ENCODE peak calls at places on chromosomes 1 and 21, in ten cellular contexts. One of them, this sample, is unnamed.

GRCh38 chr21:44985441-44986401 is 45.9 kb downstream of the SLX9 start:
- DNase-seq in cardiac fibroblast: no peak
- DNase-seq in AG04449: no peak
- DNase-seq in left ventricle myocardium inferior: peak
- DNase-seq in nephron progenitor cell: no peak
- DNase-seq in colonic mucosa: no peak
- DNase-seq in AG09309: no peak
- DNase-seq in ovary: no peak
- DNase-seq in GM12878: no peak
- DNase-seq in cardiac muscle cell: no peak
- DNase-seq in this sample: no peak

GRCh38 chr1:20903452-20903851 is 116.3 kb upstream of the HP1BP3 start:
- DNase-seq in AG04449: no peak
- DNase-seq in GM12878: no peak
- DNase-seq in cardiac muscle cell: peak
- DNase-seq in cardiac fibroblast: peak
- DNase-seq in nephron progenitor cell: no peak
- DNase-seq in ovary: no peak
- DNase-seq in left ventricle myocardium inferior: no peak
- DNase-seq in AG09309: no peak
- DNase-seq in colonic mucosa: no peak
- DNase-seq in this sample: peak

GRCh38 chr1:31730336-31731048 is 26.7 kb upstream of the COL16A1 start:
- DNase-seq in ovary: no peak
- DNase-seq in cardiac fibroblast: no peak
- DNase-seq in cardiac muscle cell: no peak
- DNase-seq in nephron progenitor cell: no peak
- DNase-seq in AG09309: no peak
- DNase-seq in GM12878: no peak
- DNase-seq in colonic mucosa: no peak
- DNase-seq in left ventricle myocardium inferior: no peak
- DNase-seq in AG04449: no peak
- DNase-seq in this sample: no peak

GRCh38 chr1:234500269-234500668 is 21.3 kb upstream of the TARBP1 start:
- DNase-seq in cardiac muscle cell: no peak
- DNase-seq in AG09309: no peak
- DNase-seq in ovary: peak
- DNase-seq in left ventricle myocardium inferior: no peak
- DNase-seq in colonic mucosa: no peak
- DNase-seq in GM12878: no peak
- DNase-seq in cardiac fibroblast: peak
- DNase-seq in AG04449: no peak
- DNase-seq in nephron progenitor cell: no peak
- DNase-seq in this sample: no peak

GRCh38 chr1:225847610-225848009 is 34.6 kb downstream of the TMEM63A start:
- DNase-seq in nephron progenitor cell: no peak
- DNase-seq in cardiac fibroblast: no peak
- DNase-seq in left ventricle myocardium inferior: no peak
- DNase-seq in AG04449: no peak
- DNase-seq in colonic mucosa: peak
- DNase-seq in cardiac muscle cell: no peak
- DNase-seq in AG09309: no peak
- DNase-seq in GM12878: no peak
- DNase-seq in ovary: no peak
- DNase-seq in this sample: no peak

GRCh38 chr1:78370779-78371482 is 119.8 kb upstream of the PTGFR start:
- DNase-seq in cardiac muscle cell: peak
- DNase-seq in colonic mucosa: no peak
- DNase-seq in AG04449: no peak
- DNase-seq in GM12878: no peak
- DNase-seq in left ventricle myocardium inferior: no peak
- DNase-seq in ovary: no peak
- DNase-seq in nephron progenitor cell: no peak
- DNase-seq in AG09309: peak
- DNase-seq in cardiac fibroblast: peak
- DNase-seq in this sample: peak

GRCh38 chr1:202182040-202182877 is 11.3 kb upstream of the LGR6 start:
- DNase-seq in nephron progenitor cell: no peak
- DNase-seq in AG04449: no peak
- DNase-seq in GM12878: no peak
- DNase-seq in AG09309: no peak
- DNase-seq in cardiac muscle cell: no peak
- DNase-seq in colonic mucosa: no peak
- DNase-seq in ovary: no peak
- DNase-seq in cardiac fibroblast: no peak
- DNase-seq in left ventricle myocardium inferior: no peak
- DNase-seq in this sample: no peak

GRCh38 chr1:212621043-212621829 is 12.7 kb downstream of the ATF3 start:
- DNase-seq in AG09309: no peak
- DNase-seq in left ventricle myocardium inferior: no peak
- DNase-seq in ovary: no peak
- DNase-seq in nephron progenitor cell: no peak
- DNase-seq in cardiac muscle cell: no peak
- DNase-seq in GM12878: no peak
- DNase-seq in AG04449: no peak
- DNase-seq in colonic mucosa: no peak
- DNase-seq in cardiac fibroblast: no peak
- DNase-seq in this sample: no peak

GRCh38 chr1:8091691-8092090 is 65.6 kb upstream of the ERRFI1 start:
- DNase-seq in GM12878: no peak
- DNase-seq in nephron progenitor cell: no peak
- DNase-seq in AG09309: no peak
- DNase-seq in cardiac muscle cell: peak
- DNase-seq in ovary: no peak
- DNase-seq in AG04449: no peak
- DNase-seq in cardiac fibroblast: peak
- DNase-seq in left ventricle myocardium inferior: no peak
- DNase-seq in colonic mucosa: no peak
- DNase-seq in this sample: no peak

GRCh38 chr1:203274603-203275381 is 30.5 kb upstream of the BTG2 start:
- DNase-seq in AG04449: no peak
- DNase-seq in GM12878: no peak
- DNase-seq in colonic mucosa: peak
- DNase-seq in left ventricle myocardium inferior: no peak
- DNase-seq in AG09309: no peak
- DNase-seq in ovary: peak
- DNase-seq in cardiac muscle cell: no peak
- DNase-seq in nephron progenitor cell: no peak
- DNase-seq in cardiac fibroblast: peak
- DNase-seq in this sample: no peak

GRCh38 chr1:54275349-54275748 is 75.4 kb downstream of the MRPL37 start:
- DNase-seq in cardiac fibroblast: peak
- DNase-seq in cardiac muscle cell: peak
- DNase-seq in colonic mucosa: no peak
- DNase-seq in AG09309: no peak
- DNase-seq in left ventricle myocardium inferior: peak
- DNase-seq in nephron progenitor cell: no peak
- DNase-seq in ovary: peak
- DNase-seq in GM12878: no peak
- DNase-seq in AG04449: no peak
- DNase-seq in this sample: no peak
- TF ChIP-seq CTCF in cardiac fibroblast: peak
- TF ChIP-seq CTCF in cardiac muscle cell: peak
- TF ChIP-seq CTCF in colonic mucosa: no peak
- TF ChIP-seq CTCF in AG09309: no peak
- TF ChIP-seq CTCF in left ventricle myocardium inferior: peak
- TF ChIP-seq CTCF in nephron progenitor cell: no peak
- TF ChIP-seq CTCF in ovary: peak
- TF ChIP-seq CTCF in GM12878: no peak
- TF ChIP-seq CTCF in AG04449: peak
- TF ChIP-seq CTCF in this sample: no peak

DNA sequence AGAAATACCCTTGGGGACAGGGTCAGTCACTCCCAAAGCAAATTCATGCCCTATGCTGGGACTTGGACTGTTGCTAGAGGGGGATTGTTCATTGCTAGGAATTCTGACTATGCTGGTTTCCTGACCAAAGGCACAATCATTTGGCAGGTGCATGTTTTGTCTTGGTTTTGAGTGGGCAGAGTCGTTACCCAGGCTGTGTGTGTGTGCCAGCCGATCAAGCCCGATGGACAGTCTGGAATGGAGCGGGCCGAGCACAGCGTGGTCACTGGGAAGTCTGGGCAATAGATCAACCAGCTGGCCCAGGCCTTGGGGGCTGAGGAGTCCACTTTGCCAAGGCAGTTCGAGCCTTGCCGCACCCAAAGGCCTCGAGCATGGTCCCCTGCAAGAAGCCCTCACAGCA is 60.9 kb downstream of the HTR6 start:
- DNase-seq in AG04449: no peak
- DNase-seq in colonic mucosa: no peak
- DNase-seq in ovary: no peak
- DNase-seq in GM12878: no peak
- DNase-seq in cardiac fibroblast: no peak
- DNase-seq in nephron progenitor cell: no peak
- DNase-seq in AG09309: no peak
- DNase-seq in left ventricle myocardium inferior: no peak
- DNase-seq in cardiac muscle cell: no peak
- DNase-seq in this sample: no peak
- TF ChIP-seq CTCF in AG04449: no peak
- TF ChIP-seq CTCF in colonic mucosa: no peak
- TF ChIP-seq CTCF in ovary: no peak
- TF ChIP-seq CTCF in GM12878: no peak
- TF ChIP-seq CTCF in cardiac fibroblast: no peak
- TF ChIP-seq CTCF in nephron progenitor cell: no peak
- TF ChIP-seq CTCF in AG09309: no peak
- TF ChIP-seq CTCF in left ventricle myocardium inferior: no peak
- TF ChIP-seq CTCF in cardiac muscle cell: no peak
- TF ChIP-seq CTCF in this sample: no peak

GRCh38 chr1:153771841-153772593 is 3.2 kb upstream of the SLC27A3 start:
- DNase-seq in left ventricle myocardium inferior: no peak
- DNase-seq in cardiac fibroblast: no peak
- DNase-seq in cardiac muscle cell: no peak
- DNase-seq in nephron progenitor cell: peak
- DNase-seq in AG04449: no peak
- DNase-seq in colonic mucosa: no peak
- DNase-seq in GM12878: no peak
- DNase-seq in AG09309: no peak
- DNase-seq in ovary: no peak
- DNase-seq in this sample: no peak
- TF ChIP-seq CTCF in left ventricle myocardium inferior: peak
- TF ChIP-seq CTCF in cardiac fibroblast: peak
- TF ChIP-seq CTCF in cardiac muscle cell: peak
- TF ChIP-seq CTCF in nephron progenitor cell: peak
- TF ChIP-seq CTCF in AG04449: peak
- TF ChIP-seq CTCF in colonic mucosa: no peak
- TF ChIP-seq CTCF in GM12878: peak
- TF ChIP-seq CTCF in AG09309: peak
- TF ChIP-seq CTCF in ovary: peak
- TF ChIP-seq CTCF in this sample: peak

GRCh38 chr21:16608209-16608830 is 878.5 kb downstream of the USP25 start:
- DNase-seq in AG09309: no peak
- DNase-seq in left ventricle myocardium inferior: no peak
- DNase-seq in GM12878: no peak
- DNase-seq in cardiac muscle cell: peak
- DNase-seq in cardiac fibroblast: peak
- DNase-seq in nephron progenitor cell: no peak
- DNase-seq in ovary: no peak
- DNase-seq in AG04449: no peak
- DNase-seq in colonic mucosa: no peak
- DNase-seq in this sample: no peak
- TF ChIP-seq CTCF in AG09309: peak
- TF ChIP-seq CTCF in left ventricle myocardium inferior: peak
- TF ChIP-seq CTCF in GM12878: no peak
- TF ChIP-seq CTCF in cardiac muscle cell: peak
- TF ChIP-seq CTCF in cardiac fibroblast: peak
- TF ChIP-seq CTCF in nephron progenitor cell: no peak
- TF ChIP-seq CTCF in ovary: no peak
- TF ChIP-seq CTCF in AG04449: no peak
- TF ChIP-seq CTCF in colonic mucosa: no peak
- TF ChIP-seq CTCF in this sample: no peak

GRCh38 chr21:23963454-23963853 is 1643.8 kb downstream of the MRPL39 start:
- DNase-seq in cardiac fibroblast: peak
- DNase-seq in AG09309: no peak
- DNase-seq in cardiac muscle cell: no peak
- DNase-seq in AG04449: no peak
- DNase-seq in left ventricle myocardium inferior: no peak
- DNase-seq in colonic mucosa: no peak
- DNase-seq in ovary: no peak
- DNase-seq in GM12878: no peak
- DNase-seq in nephron progenitor cell: no peak
- DNase-seq in this sample: no peak

GRCh38 chr21:23968008-23968407 is 1639.3 kb downstream of the MRPL39 start:
- DNase-seq in cardiac fibroblast: no peak
- DNase-seq in cardiac muscle cell: no peak
- DNase-seq in colonic mucosa: no peak
- DNase-seq in AG09309: no peak
- DNase-seq in nephron progenitor cell: no peak
- DNase-seq in ovary: no peak
- DNase-seq in left ventricle myocardium inferior: no peak
- DNase-seq in GM12878: no peak
- DNase-seq in AG04449: no peak
- DNase-seq in this sample: no peak

GRCh38 chr21:23968722-23969647 is 1638.3 kb downstream of the MRPL39 start:
- DNase-seq in colonic mucosa: peak
- DNase-seq in left ventricle myocardium inferior: no peak
- DNase-seq in nephron progenitor cell: peak
- DNase-seq in cardiac muscle cell: no peak
- DNase-seq in AG04449: no peak
- DNase-seq in GM12878: peak
- DNase-seq in AG09309: no peak
- DNase-seq in ovary: no peak
- DNase-seq in cardiac fibroblast: peak
- DNase-seq in this sample: peak
- TF ChIP-seq CTCF in colonic mucosa: peak
- TF ChIP-seq CTCF in left ventricle myocardium inferior: peak
- TF ChIP-seq CTCF in nephron progenitor cell: peak
- TF ChIP-seq CTCF in cardiac muscle cell: peak
- TF ChIP-seq CTCF in AG04449: peak
- TF ChIP-seq CTCF in GM12878: peak
- TF ChIP-seq CTCF in AG09309: no peak
- TF ChIP-seq CTCF in ovary: no peak
- TF ChIP-seq CTCF in cardiac fibroblast: peak
- TF ChIP-seq CTCF in this sample: no peak

GRCh38 chr1:58155418-58156123 is 391.0 kb downstream of the OMA1 start:
- DNase-seq in AG04449: no peak
- DNase-seq in cardiac fibroblast: peak
- DNase-seq in left ventricle myocardium inferior: peak
- DNase-seq in AG09309: no peak
- DNase-seq in nephron progenitor cell: peak
- DNase-seq in ovary: no peak
- DNase-seq in colonic mucosa: no peak
- DNase-seq in cardiac muscle cell: peak
- DNase-seq in GM12878: no peak
- DNase-seq in this sample: no peak
- TF ChIP-seq CTCF in AG04449: peak
- TF ChIP-seq CTCF in cardiac fibroblast: no peak
- TF ChIP-seq CTCF in left ventricle myocardium inferior: peak
- TF ChIP-seq CTCF in AG09309: peak
- TF ChIP-seq CTCF in nephron progenitor cell: peak
- TF ChIP-seq CTCF in ovary: no peak
- TF ChIP-seq CTCF in colonic mucosa: peak
- TF ChIP-seq CTCF in cardiac muscle cell: peak
- TF ChIP-seq CTCF in GM12878: peak
- TF ChIP-seq CTCF in this sample: peak

This sample was measured in HFF-Myc.